ENCODE peak calls at places on chromosome 2, in five cellular contexts. One of them, this sample, is unnamed.
A peak's percentile ranks its signal among the peaks of the same experiment; 100 is the strongest.

GRCh38 chr2:154140249-154141025 is 268.7 kb downstream of the GALNT13 start:
- DNase-seq in AG09319: no peak
- DNase-seq in GM20000: no peak
- DNase-seq in effector memory CD8-positive, alpha-beta T cell: no peak
- DNase-seq in D341Med: no peak
- DNase-seq in this sample: no peak

GRCh38 chr2:182181381-182181780 is 195.7 kb downstream of the PPP1R1C start:
- DNase-seq in AG09319: no peak
- DNase-seq in GM20000: no peak
- DNase-seq in effector memory CD8-positive, alpha-beta T cell: no peak
- DNase-seq in D341Med: no peak
- DNase-seq in this sample: no peak

GRCh38 chr2:42035241-42035640 is 12.6 kb upstream of the PKDCC start:
- DNase-seq in AG09319: no peak
- DNase-seq in GM20000: no peak
- DNase-seq in effector memory CD8-positive, alpha-beta T cell: no peak
- DNase-seq in D341Med: no peak
- DNase-seq in this sample: no peak

GRCh38 chr2:203225423-203226039 is 13.3 kb upstream of the CYP20A1 start:
- DNase-seq in AG09319: no peak
- DNase-seq in GM20000: no peak
- DNase-seq in effector memory CD8-positive, alpha-beta T cell: peak; percentile 12
- DNase-seq in D341Med: no peak
- DNase-seq in this sample: peak; percentile 45

GRCh38 chr2:28622101-28622499 is 126.2 kb downstream of the PLB1 start:
- DNase-seq in AG09319: no peak
- DNase-seq in GM20000: no peak
- DNase-seq in effector memory CD8-positive, alpha-beta T cell: no peak
- DNase-seq in D341Med: no peak
- DNase-seq in this sample: no peak

GRCh38 chr2:39506215-39506614 is 69.1 kb upstream of the MAP4K3 start:
- DNase-seq in AG09319: no peak
- DNase-seq in GM20000: no peak
- DNase-seq in effector memory CD8-positive, alpha-beta T cell: no peak
- DNase-seq in D341Med: no peak
- DNase-seq in this sample: no peak

GRCh38 chr2:45722477-45722876 is 71.0 kb downstream of the PRKCE start:
- DNase-seq in AG09319: no peak
- DNase-seq in GM20000: no peak
- DNase-seq in effector memory CD8-positive, alpha-beta T cell: no peak
- DNase-seq in D341Med: no peak
- DNase-seq in this sample: no peak

GRCh38 chr2:228535396-228535795 is 353.9 kb upstream of the SPHKAP start:
- DNase-seq in AG09319: no peak
- DNase-seq in GM20000: no peak
- DNase-seq in effector memory CD8-positive, alpha-beta T cell: no peak
- DNase-seq in D341Med: no peak
- DNase-seq in this sample: peak; percentile 2

GRCh38 chr2:69459936-69460335 is 22.7 kb upstream of the NFU1 start:
- DNase-seq in AG09319: no peak
- DNase-seq in GM20000: no peak
- DNase-seq in effector memory CD8-positive, alpha-beta T cell: no peak
- DNase-seq in D341Med: no peak
- DNase-seq in this sample: no peak

GRCh38 chr2:237921967-237922492 is 44.8 kb upstream of the UBE2F start:
- DNase-seq in AG09319: no peak
- DNase-seq in GM20000: no peak
- DNase-seq in effector memory CD8-positive, alpha-beta T cell: no peak
- DNase-seq in D341Med: no peak
- DNase-seq in this sample: no peak

GRCh38 chr2:160493227-160494028 is at the start of gene RBMS1:
- DNase-seq in AG09319: no peak
- DNase-seq in GM20000: peak; percentile 53
- DNase-seq in effector memory CD8-positive, alpha-beta T cell: peak; percentile 39
- DNase-seq in D341Med: peak; percentile 69
- DNase-seq in this sample: peak; percentile 86

GRCh38 chr2:223046470-223047053 is 5.4 kb upstream of the KCNE4 start:
- DNase-seq in AG09319: no peak
- DNase-seq in GM20000: no peak
- DNase-seq in effector memory CD8-positive, alpha-beta T cell: no peak
- DNase-seq in D341Med: no peak
- DNase-seq in this sample: no peak

GRCh38 chr2:107669335-107669734 is 157.4 kb upstream of the RGPD4 start:
- DNase-seq in AG09319: no peak
- DNase-seq in GM20000: no peak
- DNase-seq in effector memory CD8-positive, alpha-beta T cell: no peak
- DNase-seq in D341Med: no peak
- DNase-seq in this sample: peak; percentile 5

GRCh38 chr2:61670591-61671503 is 132.7 kb upstream of the XPO1 start:
- DNase-seq in AG09319: no peak
- DNase-seq in GM20000: peak; percentile 33
- DNase-seq in effector memory CD8-positive, alpha-beta T cell: no peak
- DNase-seq in D341Med: no peak
- DNase-seq in this sample: no peak

GRCh38 chr2:84757648-84758047 is 123.2 kb downstream of the TRABD2A start:
- DNase-seq in AG09319: no peak
- DNase-seq in GM20000: no peak
- DNase-seq in effector memory CD8-positive, alpha-beta T cell: no peak
- DNase-seq in D341Med: no peak
- DNase-seq in this sample: no peak

GRCh38 chr2:176317246-176318065 is 48.2 kb downstream of the MTX2 start:
- DNase-seq in AG09319: no peak
- DNase-seq in GM20000: no peak
- DNase-seq in effector memory CD8-positive, alpha-beta T cell: no peak
- DNase-seq in D341Med: no peak
- DNase-seq in this sample: no peak

GRCh38 chr2:151665959-151666358 is 68.3 kb downstream of the NEB start:
- DNase-seq in AG09319: no peak
- DNase-seq in GM20000: no peak
- DNase-seq in effector memory CD8-positive, alpha-beta T cell: no peak
- DNase-seq in D341Med: no peak
- DNase-seq in this sample: no peak

GRCh38 chr2:25063876-25064660 is 22.2 kb downstream of the EFR3B start:
- DNase-seq in AG09319: no peak
- DNase-seq in GM20000: no peak
- DNase-seq in effector memory CD8-positive, alpha-beta T cell: no peak
- DNase-seq in D341Med: no peak
- DNase-seq in this sample: no peak

GRCh38 chr2:196586511-196586991 is 53.0 kb upstream of the CCDC150 start:
- DNase-seq in AG09319: no peak
- DNase-seq in GM20000: no peak
- DNase-seq in effector memory CD8-positive, alpha-beta T cell: no peak
- DNase-seq in D341Med: no peak
- DNase-seq in this sample: no peak

GRCh38 chr2:3059111-3059990 is 318.3 kb downstream of the EIPR1 start:
- DNase-seq in AG09319: no peak
- DNase-seq in GM20000: no peak
- DNase-seq in effector memory CD8-positive, alpha-beta T cell: no peak
- DNase-seq in D341Med: no peak
- DNase-seq in this sample: no peak

GRCh38 chr2:164044637-164045036 is 308.8 kb upstream of the FIGN start:
- DNase-seq in AG09319: no peak
- DNase-seq in GM20000: no peak
- DNase-seq in effector memory CD8-positive, alpha-beta T cell: no peak
- DNase-seq in D341Med: no peak
- DNase-seq in this sample: no peak

GRCh38 chr2:176535480-176536113 is 266.4 kb downstream of the MTX2 start:
- DNase-seq in AG09319: no peak
- DNase-seq in GM20000: no peak
- DNase-seq in effector memory CD8-positive, alpha-beta T cell: no peak
- DNase-seq in D341Med: no peak
- DNase-seq in this sample: no peak